ENCODE peak calls at places on chromosomes 13 and 19, in eight cellular contexts. N is foreskin fibroblast; W is OCI-M1; U is activated CD4-positive, alpha-beta T cell treated with anti-CD3 and anti-CD28 coated beads, Interleukin-2, amount 50 U/mL, for 1 hour; Y is germinal center; C is activated T-helper 1 cell treated with anti-CD3 and anti-CD28 coated beads, Interleukin-2, amount 50 U/mL, for 16 hours; J is SK-MEL-5; G is brain microvascular endothelial cell. R is an unnamed sample.

GRCh38 chr19:50384685-50385535 is 763 bp downstream of the POLD1 start:
- DNase-seq in N (peak), W (peak), U (no peak), Y (no peak), C (no peak), J (no peak), G (peak), R (no peak)

GRCh38 chr19:10364644-10365043 is 15.7 kb downstream of the TYK2 start:
- DNase-seq in N (no peak), W (no peak), U (no peak), Y (no peak), C (no peak), J (no peak), G (no peak), R (no peak)

GRCh38 chr19:35519291-35519690 is 5.8 kb upstream of the DMKN start:
- DNase-seq in N (peak), W (no peak), U (no peak), Y (no peak), C (no peak), J (no peak), G (no peak), R (no peak)

GRCh38 chr19:52155596-52156359 is 15.6 kb downstream of the ZNF836 start:
- DNase-seq in N (no peak), W (no peak), U (no peak), Y (no peak), C (no peak), J (no peak), G (no peak), R (no peak)

GRCh38 chr19:52464798-52465470 is 11.6 kb downstream of the ZNF578 start:
- DNase-seq in N (no peak), W (no peak), U (no peak), Y (no peak), C (no peak), J (peak), G (no peak), R (no peak)

GRCh38 chr13:102970542-102970941 is 95.7 kb downstream of the SLC10A2 start:
- DNase-seq in N (no peak), W (no peak), U (no peak), Y (peak), C (no peak), J (no peak), G (no peak), R (no peak)

GRCh38 chr13:94419304-94419943 is 60.1 kb downstream of the DCT start:
- DNase-seq in N (peak), W (peak), U (no peak), Y (no peak), C (no peak), J (no peak), G (peak), R (no peak)

GRCh38 chr13:95607363-95607762 is 37.1 kb downstream of the DZIP1 start:
- DNase-seq in N (peak), W (no peak), U (no peak), Y (no peak), C (no peak), J (no peak), G (peak), R (no peak)

GRCh38 chr13:112790735-112791641 is 101.2 kb downstream of the ATP11A start:
- DNase-seq in N (no peak), W (no peak), U (no peak), Y (no peak), C (no peak), J (no peak), G (no peak), R (no peak)

GRCh38 chr13:78630509-78630908 is 27.2 kb upstream of the POU4F1 start:
- DNase-seq in N (no peak), W (no peak), U (no peak), Y (no peak), C (no peak), J (no peak), G (no peak), R (no peak)

GRCh38 chr19:10730932-10731331 is 13.1 kb downstream of the DNM2 start:
- DNase-seq in N (no peak), W (no peak), U (no peak), Y (no peak), C (no peak), J (no peak), G (no peak), R (no peak)